ENCODE peak calls at places on chromosomes 13 and 19, in six cellular contexts. One of them, this sample, is unnamed.

GRCh38 chr19:18453269-18454024 is 15.5 kb upstream of the ISYNA1 start:
- DNase-seq in non-pigmented ciliary epithelial cell: no peak
- DNase-seq in HAP-1: no peak
- DNase-seq in NCI-H1436: no peak
- DNase-seq in ELF-1: no peak
- DNase-seq in epithelial cell of esophagus: peak
- DNase-seq in this sample: peak

GRCh38 chr13:43884221-43884620 is 4.5 kb downstream of the LACC1 start:
- DNase-seq in epithelial cell of esophagus: no peak
- DNase-seq in NCI-H1436: no peak
- DNase-seq in ELF-1: no peak
- DNase-seq in HAP-1: no peak
- DNase-seq in non-pigmented ciliary epithelial cell: no peak
- DNase-seq in this sample: no peak

GRCh38 chr19:43582495-43582894 is 6.9 kb downstream of the PINLYP start:
- DNase-seq in non-pigmented ciliary epithelial cell: no peak
- DNase-seq in ELF-1: no peak
- DNase-seq in HAP-1: no peak
- DNase-seq in NCI-H1436: no peak
- DNase-seq in epithelial cell of esophagus: no peak
- DNase-seq in this sample: no peak

GRCh38 chr19:9952276-9952675 is 16.0 kb upstream of the OLFM2 start:
- DNase-seq in ELF-1: no peak
- DNase-seq in epithelial cell of esophagus: no peak
- DNase-seq in NCI-H1436: no peak
- DNase-seq in HAP-1: peak
- DNase-seq in non-pigmented ciliary epithelial cell: no peak
- DNase-seq in this sample: no peak

GRCh38 chr19:6069268-6069771 is 41.0 kb downstream of the RFX2 start:
- DNase-seq in HAP-1: no peak
- DNase-seq in NCI-H1436: no peak
- DNase-seq in epithelial cell of esophagus: no peak
- DNase-seq in non-pigmented ciliary epithelial cell: no peak
- DNase-seq in ELF-1: no peak
- DNase-seq in this sample: no peak

GRCh38 chr19:53881482-53882390 is at the start of gene PRKCG:
- DNase-seq in NCI-H1436: peak
- DNase-seq in HAP-1: peak
- DNase-seq in ELF-1: peak
- DNase-seq in epithelial cell of esophagus: peak
- DNase-seq in non-pigmented ciliary epithelial cell: no peak
- DNase-seq in this sample: peak

GRCh38 chr19:52739576-52739975 is 4.7 kb upstream of the ZNF611 start:
- DNase-seq in NCI-H1436: no peak
- DNase-seq in non-pigmented ciliary epithelial cell: no peak
- DNase-seq in epithelial cell of esophagus: no peak
- DNase-seq in ELF-1: no peak
- DNase-seq in HAP-1: no peak
- DNase-seq in this sample: no peak

GRCh38 chr13:83312194-83312593 is 570.1 kb downstream of the SLITRK1 start:
- DNase-seq in NCI-H1436: no peak
- DNase-seq in ELF-1: no peak
- DNase-seq in HAP-1: no peak
- DNase-seq in non-pigmented ciliary epithelial cell: no peak
- DNase-seq in epithelial cell of esophagus: peak
- DNase-seq in this sample: no peak

GRCh38 chr13:82803341-82803740 is 1078.9 kb downstream of the SLITRK1 start:
- DNase-seq in non-pigmented ciliary epithelial cell: no peak
- DNase-seq in HAP-1: peak
- DNase-seq in ELF-1: no peak
- DNase-seq in epithelial cell of esophagus: peak
- DNase-seq in NCI-H1436: peak
- DNase-seq in this sample: no peak

GRCh38 chr13:25775986-25776385 is 275.8 kb downstream of the SHISA2 start:
- DNase-seq in HAP-1: no peak
- DNase-seq in ELF-1: no peak
- DNase-seq in NCI-H1436: no peak
- DNase-seq in non-pigmented ciliary epithelial cell: no peak
- DNase-seq in epithelial cell of esophagus: no peak
- DNase-seq in this sample: no peak

GRCh38 chr19:18401580-18402112 is 4.2 kb upstream of the LRRC25 start:
- DNase-seq in HAP-1: peak
- DNase-seq in ELF-1: peak
- DNase-seq in NCI-H1436: no peak
- DNase-seq in non-pigmented ciliary epithelial cell: no peak
- DNase-seq in epithelial cell of esophagus: peak
- DNase-seq in this sample: no peak

GRCh38 chr13:50809133-50810090 is 34.1 kb downstream of the DLEU7 start:
- DNase-seq in epithelial cell of esophagus: no peak
- DNase-seq in ELF-1: no peak
- DNase-seq in NCI-H1436: no peak
- DNase-seq in HAP-1: no peak
- DNase-seq in non-pigmented ciliary epithelial cell: no peak
- DNase-seq in this sample: no peak

GRCh38 chr13:36819811-36820140 is 754 bp downstream of the RFXAP start:
- DNase-seq in non-pigmented ciliary epithelial cell: no peak
- DNase-seq in epithelial cell of esophagus: peak
- DNase-seq in HAP-1: peak
- DNase-seq in ELF-1: peak
- DNase-seq in NCI-H1436: no peak
- DNase-seq in this sample: no peak

GRCh38 chr19:32294871-32295438 is 50.5 kb upstream of the ZNF507 start:
- DNase-seq in ELF-1: no peak
- DNase-seq in HAP-1: no peak
- DNase-seq in non-pigmented ciliary epithelial cell: no peak
- DNase-seq in epithelial cell of esophagus: no peak
- DNase-seq in NCI-H1436: no peak
- DNase-seq in this sample: no peak

GRCh38 chr13:99199541-99200432 is 867 bp upstream of the UBAC2 start:
- DNase-seq in NCI-H1436: no peak
- DNase-seq in epithelial cell of esophagus: no peak
- DNase-seq in HAP-1: no peak
- DNase-seq in ELF-1: no peak
- DNase-seq in non-pigmented ciliary epithelial cell: no peak
- DNase-seq in this sample: no peak

GRCh38 chr13:113152894-113153809 is 5.3 kb upstream of the PROZ start:
- DNase-seq in non-pigmented ciliary epithelial cell: no peak
- DNase-seq in epithelial cell of esophagus: no peak
- DNase-seq in ELF-1: peak
- DNase-seq in NCI-H1436: no peak
- DNase-seq in HAP-1: no peak
- DNase-seq in this sample: peak

GRCh38 chr19:6718741-6719539 is 1.5 kb downstream of the C3 start:
- DNase-seq in epithelial cell of esophagus: no peak
- DNase-seq in ELF-1: peak
- DNase-seq in HAP-1: no peak
- DNase-seq in NCI-H1436: no peak
- DNase-seq in non-pigmented ciliary epithelial cell: no peak
- DNase-seq in this sample: peak

GRCh38 chr19:2231621-2232221 is 4.4 kb downstream of the PLEKHJ1 start:
- DNase-seq in HAP-1: no peak
- DNase-seq in NCI-H1436: no peak
- DNase-seq in ELF-1: no peak
- DNase-seq in non-pigmented ciliary epithelial cell: no peak
- DNase-seq in epithelial cell of esophagus: no peak
- DNase-seq in this sample: no peak

GRCh38 chr13:41401371-41401770 is 56.0 kb upstream of the RGCC start:
- DNase-seq in NCI-H1436: no peak
- DNase-seq in epithelial cell of esophagus: no peak
- DNase-seq in ELF-1: peak
- DNase-seq in HAP-1: no peak
- DNase-seq in non-pigmented ciliary epithelial cell: no peak
- DNase-seq in this sample: no peak

GRCh38 chr13:37984357-37984756 is 114.8 kb upstream of the TRPC4 start:
- DNase-seq in epithelial cell of esophagus: no peak
- DNase-seq in ELF-1: peak
- DNase-seq in NCI-H1436: no peak
- DNase-seq in HAP-1: no peak
- DNase-seq in non-pigmented ciliary epithelial cell: no peak
- DNase-seq in this sample: no peak

GRCh38 chr13:97226013-97226412 is 3.9 kb downstream of the MBNL2 start:
- DNase-seq in HAP-1: no peak
- DNase-seq in epithelial cell of esophagus: no peak
- DNase-seq in non-pigmented ciliary epithelial cell: no peak
- DNase-seq in ELF-1: peak
- DNase-seq in NCI-H1436: no peak
- DNase-seq in this sample: no peak

GRCh38 chr19:37333457-37333856 is 37.4 kb upstream of the ZNF527 start:
- DNase-seq in non-pigmented ciliary epithelial cell: no peak
- DNase-seq in NCI-H1436: no peak
- DNase-seq in epithelial cell of esophagus: peak
- DNase-seq in ELF-1: no peak
- DNase-seq in HAP-1: no peak
- DNase-seq in this sample: no peak

GRCh38 chr13:42219870-42220269 is 52.1 kb upstream of the AKAP11 start:
- DNase-seq in HAP-1: no peak
- DNase-seq in NCI-H1436: no peak
- DNase-seq in ELF-1: no peak
- DNase-seq in non-pigmented ciliary epithelial cell: no peak
- DNase-seq in epithelial cell of esophagus: no peak
- DNase-seq in this sample: no peak

GRCh38 chr19:51508059-51508733 is 6.6 kb upstream of the SIGLEC12 start:
- DNase-seq in epithelial cell of esophagus: no peak
- DNase-seq in non-pigmented ciliary epithelial cell: no peak
- DNase-seq in HAP-1: no peak
- DNase-seq in ELF-1: no peak
- DNase-seq in NCI-H1436: no peak
- DNase-seq in this sample: no peak

GRCh38 chr13:47901451-47901850 is 99.6 kb downstream of the SUCLA2 start:
- DNase-seq in NCI-H1436: no peak
- DNase-seq in epithelial cell of esophagus: no peak
- DNase-seq in non-pigmented ciliary epithelial cell: peak
- DNase-seq in HAP-1: no peak
- DNase-seq in ELF-1: no peak
- DNase-seq in this sample: no peak

GRCh38 chr19:5545984-5546383 is 21.8 kb downstream of the TINCR start:
- DNase-seq in ELF-1: no peak
- DNase-seq in HAP-1: no peak
- DNase-seq in non-pigmented ciliary epithelial cell: no peak
- DNase-seq in epithelial cell of esophagus: no peak
- DNase-seq in NCI-H1436: no peak
- DNase-seq in this sample: no peak

GRCh38 chr19:40216013-40216776 is 2.0 kb downstream of the TTC9B start:
- DNase-seq in NCI-H1436: no peak
- DNase-seq in ELF-1: no peak
- DNase-seq in epithelial cell of esophagus: no peak
- DNase-seq in HAP-1: no peak
- DNase-seq in non-pigmented ciliary epithelial cell: no peak
- DNase-seq in this sample: no peak

GRCh38 chr19:19087676-19088075 is 23.9 kb downstream of the SLC25A42 start:
- DNase-seq in ELF-1: peak
- DNase-seq in NCI-H1436: no peak
- DNase-seq in epithelial cell of esophagus: no peak
- DNase-seq in non-pigmented ciliary epithelial cell: no peak
- DNase-seq in HAP-1: no peak
- DNase-seq in this sample: no peak

GRCh38 chr19:47353307-47353712 is 4.2 kb downstream of the DHX34 start:
- DNase-seq in ELF-1: no peak
- DNase-seq in non-pigmented ciliary epithelial cell: no peak
- DNase-seq in NCI-H1436: no peak
- DNase-seq in epithelial cell of esophagus: no peak
- DNase-seq in HAP-1: no peak
- DNase-seq in this sample: no peak

GRCh38 chr19:45211751-45212381 is 33.3 kb downstream of the BLOC1S3 start:
- DNase-seq in NCI-H1436: no peak
- DNase-seq in epithelial cell of esophagus: no peak
- DNase-seq in ELF-1: no peak
- DNase-seq in non-pigmented ciliary epithelial cell: no peak
- DNase-seq in HAP-1: no peak
- DNase-seq in this sample: no peak